ENCODE peak calls at places on chromosome 18, in six cellular contexts. A, I, Q, T, R and M are unnamed samples.

GRCh38 chr18:48929951-48930713 is 20.6 kb downstream of the SMAD7 start:
- DNase-seq in R (peak; percentile 73), T (no peak), Q (no peak), I (no peak), A (no peak), M (no peak)

GRCh38 chr18:5524660-5525059 is 19.1 kb downstream of the EPB41L3 start:
- DNase-seq in T (no peak), Q (no peak), R (no peak), I (no peak), A (no peak), M (no peak)

GRCh38 chr18:63051928-63052327 is 267.6 kb downstream of the BCL2 start:
- DNase-seq in I (no peak), A (no peak), Q (no peak), T (no peak), R (no peak), M (no peak)

GRCh38 chr18:68219867-68220266 is 495.0 kb downstream of the TMX3 start:
- DNase-seq in I (no peak), A (no peak), T (no peak), R (no peak), Q (no peak), M (no peak)

GRCh38 chr18:37986665-37987064 is 421.1 kb upstream of the CELF4 start:
- DNase-seq in T (no peak), I (no peak), Q (no peak), R (no peak), A (no peak), M (no peak)

GRCh38 chr18:10194592-10194991 is 259.8 kb upstream of the APCDD1 start:
- DNase-seq in R (no peak), I (no peak), Q (no peak), T (no peak), A (peak; percentile 25), M (no peak)

GRCh38 chr18:5207471-5207870 is 10.4 kb upstream of the AKAIN1 start:
- DNase-seq in Q (no peak), R (no peak), I (no peak), A (no peak), T (no peak), M (no peak)

GRCh38 chr18:58152216-58152615 is 108.2 kb downstream of the NEDD4L start:
- DNase-seq in A (no peak), T (no peak), Q (no peak), R (no peak), I (no peak), M (no peak)

GRCh38 chr18:33074125-33074524 is 301.3 kb upstream of the KLHL14 start:
- DNase-seq in Q (no peak), R (no peak), T (no peak), I (no peak), A (no peak), M (no peak)

GRCh38 chr18:5440297-5440696 is 103.5 kb downstream of the EPB41L3 start:
- DNase-seq in I (no peak), A (no peak), T (no peak), R (no peak), Q (no peak), M (no peak)

GRCh38 chr18:68164909-68165308 is 550.0 kb downstream of the TMX3 start:
- DNase-seq in R (no peak), T (no peak), A (no peak), Q (no peak), I (no peak), M (no peak)

GRCh38 chr18:45777393-45777792 is 48.1 kb upstream of the SIGLEC15 start:
- DNase-seq in R (no peak), T (no peak), Q (no peak), I (peak; percentile 87), A (no peak), M (no peak)